ENCODE peak calls at places on chromosome 5, in five cellular contexts. F, S, H, A and G are unnamed samples.
A peak's percentile ranks its signal among the peaks of the same experiment; 100 is the strongest.

GRCh38 chr5:109844695-109845094 is 155.0 kb downstream of the MAN2A1 start:
- DNase-seq in F (no peak), S (no peak), H (no peak), A (no peak), G (no peak)

GRCh38 chr5:171092194-171092593 is 216.9 kb upstream of the TLX3 start:
- DNase-seq in F (no peak), S (no peak), H (no peak), A (no peak), G (no peak)

GRCh38 chr5:178192244-178192643 is 5.1 kb upstream of the GMCL2 start:
- DNase-seq in F (no peak), S (no peak), H (no peak), A (no peak), G (no peak)

GRCh38 chr5:169249001-169249400 is 51.9 kb downstream of the SLIT3 start:
- DNase-seq in F (no peak), S (no peak), H (no peak), A (no peak), G (no peak)

GRCh38 chr5:82259172-82259800 is 18.9 kb downstream of the RPS23 start:
- DNase-seq in F (no peak), S (no peak), H (no peak), A (no peak), G (no peak)

GRCh38 chr5:147565524-147565923 is 55.7 kb upstream of the DPYSL3 start:
- DNase-seq in F (no peak), S (no peak), H (no peak), A (no peak), G (no peak)

GRCh38 chr5:52449506-52449905 is 338.2 kb upstream of the ITGA1 start:
- DNase-seq in F (peak; percentile 20), S (no peak), H (no peak), A (no peak), G (no peak)

GRCh38 chr5:36389245-36389644 is 87.5 kb upstream of the RANBP3L start:
- DNase-seq in F (no peak), S (no peak), H (no peak), A (peak; percentile 69), G (no peak)

GRCh38 chr5:68330564-68330963 is 115.0 kb downstream of the PIK3R1 start:
- DNase-seq in F (no peak), S (no peak), H (no peak), A (no peak), G (no peak)

GRCh38 chr5:61467766-61468482 is 135.9 kb downstream of the ZSWIM6 start:
- DNase-seq in F (no peak), S (no peak), H (no peak), A (no peak), G (no peak)

GRCh38 chr5:180803181-180804128 is 849 bp upstream of the MGAT1 start:
- DNase-seq in F (no peak), S (peak; percentile 74), H (peak; percentile 81), A (peak; percentile 82), G (peak; percentile 91)

GRCh38 chr5:38420691-38421395 is 135.6 kb downstream of the LIFR start:
- DNase-seq in F (peak; percentile 56), S (peak; percentile 4), H (peak; percentile 22), A (peak; percentile 69), G (no peak)

GRCh38 chr5:136014049-136014516 is 14.7 kb upstream of the TGFBI start:
- DNase-seq in F (no peak), S (no peak), H (no peak), A (peak; percentile 86), G (no peak)

GRCh38 chr5:32202394-32202793 is 28.3 kb upstream of the GOLPH3 start:
- DNase-seq in F (no peak), S (no peak), H (no peak), A (no peak), G (no peak)

GRCh38 chr5:141677415-141677814 is 4.6 kb downstream of the ARAP3 start:
- DNase-seq in F (no peak), S (no peak), H (no peak), A (no peak), G (no peak)

GRCh38 chr5:149211566-149211965 is 60.1 kb upstream of the AFAP1L1 start:
- DNase-seq in F (no peak), S (no peak), H (no peak), A (no peak), G (no peak)